ENCODE peak calls at places on chromosomes 4 and X, in four cellular contexts. D, A, P and Q are unnamed samples.

GRCh38 chr4:38958453-38958852 is 73.8 kb downstream of the TMEM156 start:
- DNase-seq in P (no peak), D (no peak), A (no peak), Q (no peak)

GRCh38 chrX:107429090-107429489 is 20.4 kb upstream of the FRMPD3 start:
- DNase-seq in A (peak), P (no peak), D (no peak), Q (no peak)

GRCh38 chr4:158316264-158316663 is 106.0 kb downstream of the TMEM144 start:
- DNase-seq in A (no peak), P (no peak), D (peak), Q (no peak)

GRCh38 chr4:176492648-176493302 is 173.0 kb downstream of the SPCS3 start:
- DNase-seq in D (no peak), P (no peak), A (no peak), Q (no peak)

GRCh38 chrX:52979993-52980392 is 21.7 kb upstream of the FAM156A start:
- DNase-seq in A (no peak), D (no peak), P (no peak), Q (no peak)

GRCh38 chrX:45903781-45904201 is 641.4 kb downstream of the ZNF674 start:
- DNase-seq in D (no peak), P (no peak), A (no peak), Q (peak)

GRCh38 chr4:185222598-185222997 is 13.2 kb downstream of the SNX25 start:
- DNase-seq in D (peak), P (no peak), A (no peak), Q (no peak)

GRCh38 chr4:78627966-78628678 is 76.6 kb downstream of the ANXA3 start:
- DNase-seq in D (no peak), P (no peak), A (no peak), Q (no peak)

GRCh38 chr4:6032249-6033244 is 14.3 kb upstream of the C4orf50 start:
- DNase-seq in D (no peak), A (no peak), P (no peak), Q (no peak)

GRCh38 chrX:154096140-154097002 is 1.1 kb downstream of the MECP2 start:
- DNase-seq in D (peak), A (peak), P (no peak), Q (no peak)

GRCh38 chrX:154661200-154661599 is 7.8 kb upstream of the CTAG2 start:
- DNase-seq in P (no peak), A (no peak), D (no peak), Q (no peak)

GRCh38 chr4:41750158-41750623 is 1.7 kb upstream of the PHOX2B start:
- DNase-seq in A (no peak), D (no peak), P (no peak), Q (peak)

GRCh38 chr4:185754961-185755360 is 57.0 kb downstream of the SORBS2 start:
- DNase-seq in A (no peak), D (no peak), P (no peak), Q (no peak)

GRCh38 chr4:169238445-169238844 is 32.3 kb downstream of the SH3RF1 start:
- DNase-seq in A (no peak), D (no peak), P (no peak), Q (no peak)